ENCODE peak calls at places on chromosomes 11 and 22, in four cellular contexts. H is adrenal gland, J is esophagus squamous epithelium, U is Panc1. P is an unnamed sample.

GRCh38 chr11:114892381-114893197 is 214.3 kb downstream of the NXPE2 start:
- DNase-seq in H (no peak), J (no peak), U (no peak), P (no peak)

GRCh38 chr11:125379565-125380343 is 116.3 kb downstream of the FEZ1 start:
- DNase-seq in H (no peak), J (no peak), U (no peak), P (no peak)

GRCh38 chr11:3133456-3134217 is 31.5 kb downstream of the OSBPL5 start:
- DNase-seq in H (peak; percentile 9), J (no peak), U (no peak), P (no peak)

GRCh38 chr11:1782831-1783724 is 19.4 kb upstream of the CTSD start:
- DNase-seq in H (peak; percentile 63), J (no peak), U (peak; percentile 66), P (no peak)

GRCh38 chr11:125053167-125053566 is 9.9 kb upstream of the SLC37A2 start:
- DNase-seq in H (no peak), J (no peak), U (no peak), P (no peak)

GRCh38 chr11:128181090-128181485 is 406.3 kb downstream of the ETS1 start:
- DNase-seq in H (no peak), J (no peak), U (no peak), P (peak; percentile 65)

GRCh38 chr11:22349446-22349845 is 11.3 kb downstream of the SLC17A6 start:
- DNase-seq in H (no peak), J (no peak), U (no peak), P (no peak)

GRCh38 chr11:86408845-86409244 is 34.2 kb downstream of the CCDC81 start:
- DNase-seq in H (no peak), J (no peak), U (no peak), P (no peak)

GRCh38 chr11:2581151-2581930 is 118.5 kb downstream of the KCNQ1OT1 start:
- DNase-seq in H (peak; percentile 13), J (no peak), U (no peak), P (no peak)

GRCh38 chr11:35526370-35526792 is 965 bp upstream of the PAMR1 start:
- DNase-seq in H (no peak), J (no peak), U (peak; percentile 12), P (no peak)

GRCh38 chr11:83282084-83282716 is 4.0 kb downstream of the CCDC90B start:
- DNase-seq in H (no peak), J (no peak), U (no peak), P (no peak)

GRCh38 chr22:21082248-21082647 is 36.5 kb downstream of the LRRC74B start:
- DNase-seq in H (no peak), J (no peak), U (no peak), P (peak; percentile 35)

GRCh38 chr11:128468106-128468505 is 119.3 kb downstream of the ETS1 start:
- DNase-seq in H (no peak), J (no peak), U (no peak), P (no peak)

GRCh38 chr11:83557638-83558037 is 271.5 kb upstream of the CCDC90B start:
- DNase-seq in H (no peak), J (no peak), U (no peak), P (no peak)

GRCh38 chr11:61966673-61967176 is 709 bp downstream of the FTH1 start:
- DNase-seq in H (peak; percentile 49), J (no peak), U (no peak), P (no peak)

GRCh38 chr11:108734956-108735559 is 70.2 kb downstream of the DDX10 start:
- DNase-seq in H (no peak), J (no peak), U (peak; percentile 13), P (no peak)

GRCh38 chr11:13962562-13963168 is at the start of gene SPON1:
- DNase-seq in H (peak; percentile 49), J (no peak), U (no peak), P (no peak)
- H3K4me3 ChIP-seq in H (no peak within 1 kb of the TSS), J (peak within 1 kb of the TSS; percentile 49), U (no peak within 1 kb of the TSS), P (peak within 1 kb of the TSS; percentile 27)

GRCh38 chr22:49946612-49947295 is 13.8 kb upstream of the PIM3 start:
- DNase-seq in H (no peak), J (no peak), U (no peak), P (no peak)

GRCh38 chr22:49948573-49948957 is 12.0 kb upstream of the PIM3 start:
- DNase-seq in H (no peak), J (no peak), U (no peak), P (no peak)

GRCh38 chr22:49947296-49947622 is 13.3 kb upstream of the PIM3 start:
- DNase-seq in H (no peak), J (no peak), U (no peak), P (no peak)

GRCh38 chr22:49948958-49949913 is 11.3 kb upstream of the PIM3 start:
- DNase-seq in H (no peak), J (no peak), U (no peak), P (no peak)

DNA sequence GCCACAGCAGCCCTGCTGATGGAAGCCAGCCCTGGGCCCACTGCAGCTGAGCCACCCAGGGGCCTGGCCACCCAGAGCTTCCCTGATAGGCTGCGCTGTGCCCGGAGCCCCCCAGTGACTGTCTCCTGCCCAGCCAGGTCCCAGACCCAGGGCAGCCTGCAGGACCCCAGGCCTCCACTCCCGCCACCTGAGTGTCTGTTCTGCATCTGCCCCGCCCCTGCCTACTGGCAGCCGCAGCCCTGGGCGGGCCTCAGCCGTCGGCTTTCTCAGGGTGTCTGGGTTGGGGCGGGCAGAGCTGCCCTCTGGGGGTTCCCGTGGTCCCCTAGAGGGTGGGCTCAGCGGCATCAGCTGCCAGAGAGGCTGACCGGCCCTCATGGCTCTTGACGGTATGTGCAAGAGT is 12.5 kb upstream of the PIM3 start:
- DNase-seq in H (no peak), J (no peak), U (no peak), P (no peak)
- H3K4me3 ChIP-seq in H (no peak overlapping the region), J (peak overlapping the region; percentile 42), U (no peak overlapping the region), P (no peak overlapping the region)

DNA sequence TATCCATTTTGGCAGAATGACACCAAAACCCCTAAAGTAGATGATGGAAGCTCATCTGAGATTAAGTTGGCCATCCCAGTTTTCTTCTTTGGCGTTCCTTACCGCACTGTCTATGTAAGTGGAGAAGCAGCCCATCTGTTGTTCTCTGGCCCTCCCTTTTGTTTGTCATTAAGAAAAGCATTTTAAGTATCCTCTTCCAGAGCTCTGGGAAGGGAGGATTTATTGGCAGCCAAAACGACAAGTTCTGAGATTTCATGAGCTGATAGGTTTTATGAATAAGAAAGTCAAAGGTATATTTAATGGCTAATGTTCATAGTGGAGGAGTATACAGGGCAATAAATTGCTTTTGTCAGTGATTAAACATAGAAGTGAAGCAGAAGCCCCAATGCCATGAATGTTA is 4.8 kb downstream of the TECTA start:
- DNase-seq in H (no peak), J (no peak), U (no peak), P (no peak)
- H3K4me3 ChIP-seq in H (no peak overlapping the region), J (no peak overlapping the region), U (no peak overlapping the region), P (no peak overlapping the region)

GRCh38 chr11:75346912-75347647 is 4.4 kb downstream of the ARRB1 start:
- DNase-seq in H (peak; percentile 50), J (no peak), U (no peak), P (no peak)
- H3K4me3 ChIP-seq in H (no peak overlapping the region), J (no peak overlapping the region), U (no peak overlapping the region), P (no peak overlapping the region)

DNA sequence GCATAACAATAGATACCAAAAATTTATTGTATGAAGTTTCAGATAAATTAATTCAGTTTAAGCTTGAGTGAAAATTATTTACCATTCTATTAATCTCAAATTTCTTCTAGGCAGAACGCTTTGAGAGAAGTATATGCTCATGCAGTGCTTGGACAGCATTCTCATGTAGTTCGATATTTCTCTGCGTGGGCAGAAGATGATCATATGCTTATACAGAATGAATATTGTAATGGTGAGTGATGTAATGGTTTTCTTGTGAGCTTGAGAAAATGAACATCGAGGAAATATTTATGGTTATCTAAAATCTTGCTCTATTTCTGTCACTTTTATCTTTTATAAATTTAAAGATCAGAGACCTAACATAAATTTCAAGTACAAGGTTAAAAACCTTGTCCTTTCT is 3.6 kb downstream of the WEE1 start:
- DNase-seq in H (no peak), J (no peak), U (no peak), P (no peak)
- H3K4me3 ChIP-seq in H (no peak overlapping the region), J (peak overlapping the region; percentile 94), U (peak overlapping the region; percentile 85), P (peak overlapping the region; percentile 88)

GRCh38 chr22:45318558-45319318 is 9.0 kb downstream of the FAM118A start:
- DNase-seq in H (no peak), J (no peak), U (no peak), P (no peak)
- H3K4me3 ChIP-seq in H (no peak overlapping the region), J (no peak overlapping the region), U (no peak overlapping the region), P (peak overlapping the region; percentile 4)

P was measured in skeletal muscle cell.